ENCODE peak calls at places on chromosomes 12 and 14, in five cellular contexts. T is SK-N-DZ, N is glutamatergic neuron, X is fibroblast of lung, Z is EL. E is an unnamed sample.
A peak's percentile ranks its signal among the peaks of the same experiment; 100 is the strongest.

GRCh38 chr12:19431407-19432308 is 7.6 kb upstream of the AEBP2 start:
- DNase-seq in T (no peak), N (no peak), X (peak; percentile 70), Z (peak; percentile 62), E (no peak)

GRCh38 chr12:19436931-19437330 is 2.4 kb upstream of the AEBP2 start:
- DNase-seq in T (no peak), N (no peak), X (no peak), Z (no peak), E (no peak)

GRCh38 chr12:75720807-75721206 is 209.4 kb upstream of the KRR1 start:
- DNase-seq in T (peak; percentile 45), N (no peak), X (no peak), Z (no peak), E (peak; percentile 55)

GRCh38 chr12:110733857-110734373 is 8.8 kb downstream of the PPP1CC start:
- DNase-seq in T (no peak), N (no peak), X (no peak), Z (no peak), E (no peak)

GRCh38 chr14:83826838-83827237 is 1703.1 kb upstream of the FLRT2 start:
- DNase-seq in T (no peak), N (no peak), X (peak; percentile 20), Z (peak; percentile 58), E (no peak)

GRCh38 chr12:12947902-12948301 is 4.1 kb downstream of the GPRC5D start:
- DNase-seq in T (no peak), N (no peak), X (no peak), Z (no peak), E (no peak)

GRCh38 chr12:27179399-27180214 is 64.5 kb upstream of the STK38L start:
- DNase-seq in T (no peak), N (no peak), X (peak; percentile 92), Z (peak; percentile 89), E (no peak)

GRCh38 chr12:3559601-3560294 is 68.7 kb downstream of the PRMT8 start:
- DNase-seq in T (no peak), N (no peak), X (no peak), Z (no peak), E (no peak)

GRCh38 chr14:104968153-104968527 is 10.0 kb downstream of the AHNAK2 start:
- DNase-seq in T (no peak), N (peak; percentile 52), X (peak; percentile 64), Z (peak; percentile 72), E (peak; percentile 45)

GRCh38 chr14:105867961-105868599 is 341.7 kb downstream of the TMEM121 start:
- DNase-seq in T (no peak), N (no peak), X (no peak), Z (no peak), E (peak; percentile 16)

GRCh38 chr12:66388512-66388911 is 86.2 kb downstream of the HELB start:
- DNase-seq in T (no peak), N (no peak), X (no peak), Z (no peak), E (no peak)

GRCh38 chr12:6947615-6948014 is 3.5 kb upstream of the PTPN6 start:
- DNase-seq in T (no peak), N (no peak), X (no peak), Z (no peak), E (no peak)

GRCh38 chr14:89198544-89199329 is 218.3 kb downstream of the FOXN3 start:
- DNase-seq in T (no peak), N (no peak), X (peak; percentile 78), Z (no peak), E (peak; percentile 56)

GRCh38 chr12:34605955-34606748 is 583.9 kb downstream of the ALG10 start:
- DNase-seq in T (no peak), N (no peak), X (no peak), Z (no peak), E (no peak)

GRCh38 chr12:12983420-12984035 is 16.5 kb downstream of the HEBP1 start:
- DNase-seq in T (peak; percentile 22), N (no peak), X (peak; percentile 73), Z (peak; percentile 63), E (no peak)